ENCODE peak calls at places on chromosomes 1 and 21, in six cellular contexts. Q is trophoblast cell, N is MM.1S, Z is bronchial epithelial cell, A is Peyer's patch, I is mesenchymal stem cell. W is an unnamed sample.

GRCh38 chr1:226520640-226521355 is 27.8 kb upstream of the STUM start:
- DNase-seq in Q (no peak), N (no peak), Z (no peak), A (no peak), I (no peak), W (no peak)

GRCh38 chr1:44012411-44012810 is 18.9 kb downstream of the SLC6A9 start:
- DNase-seq in Q (no peak), N (no peak), Z (no peak), A (no peak), I (no peak), W (no peak)

GRCh38 chr1:217078010-217078704 is 354.9 kb upstream of the ESRRG start:
- DNase-seq in Q (no peak), N (no peak), Z (peak), A (no peak), I (peak), W (peak)

GRCh38 chr1:161033751-161034150 is 5.0 kb downstream of the TSTD1 start:
- DNase-seq in Q (peak), N (peak), Z (peak), A (no peak), I (no peak), W (peak)

GRCh38 chr1:23651069-23651808 is 40.4 kb upstream of the RPL11 start:
- DNase-seq in Q (peak), N (no peak), Z (peak), A (no peak), I (peak), W (peak)

GRCh38 chr1:205191617-205192016 is 19.9 kb downstream of the DSTYK start:
- DNase-seq in Q (no peak), N (no peak), Z (no peak), A (no peak), I (no peak), W (no peak)

GRCh38 chr1:213820362-213821149 is 167.2 kb upstream of the PROX1 start:
- DNase-seq in Q (no peak), N (no peak), Z (no peak), A (no peak), I (no peak), W (no peak)

GRCh38 chr1:94302960-94303359 is 65.6 kb upstream of the ARHGAP29 start:
- DNase-seq in Q (no peak), N (no peak), Z (no peak), A (no peak), I (no peak), W (no peak)

GRCh38 chr1:203055166-203055799 is 29.0 kb downstream of the PPFIA4 start:
- DNase-seq in Q (peak), N (no peak), Z (no peak), A (no peak), I (no peak), W (no peak)

GRCh38 chr21:44932366-44933181 is 7.3 kb upstream of the SLX9 start:
- DNase-seq in Q (no peak), N (no peak), Z (no peak), A (peak), I (peak), W (peak)

GRCh38 chr1:70290248-70290647 is 64.3 kb downstream of the ANKRD13C start:
- DNase-seq in Q (no peak), N (no peak), Z (peak), A (no peak), I (peak), W (peak)

GRCh38 chr1:15974855-15975254 is 1.0 kb downstream of the ZBTB17 start:
- DNase-seq in Q (no peak), N (no peak), Z (peak), A (no peak), I (peak), W (peak)

GRCh38 chr1:15610167-15610566 is 7.1 kb upstream of the DDI2 start:
- DNase-seq in Q (no peak), N (no peak), Z (peak), A (no peak), I (no peak), W (peak)

GRCh38 chr1:50420283-50420682 is 3.0 kb downstream of the DMRTA2 start:
- DNase-seq in Q (no peak), N (no peak), Z (no peak), A (no peak), I (no peak), W (no peak)

GRCh38 chr1:152034324-152034653 is 2.5 kb downstream of the S100A11 start:
- DNase-seq in Q (no peak), N (no peak), Z (no peak), A (no peak), I (no peak), W (no peak)
- H3K4me3 ChIP-seq in Q (no peak), N (peak), Z (peak), A (no peak), I (peak), W (peak)

GRCh38 chr1:238900334-238900865 is 486.0 kb upstream of the CHRM3 start:
- DNase-seq in Q (no peak), N (no peak), Z (no peak), A (no peak), I (no peak), W (no peak)

GRCh38 chr1:238895911-238896310 is 490.5 kb upstream of the CHRM3 start:
- DNase-seq in Q (no peak), N (peak), Z (peak), A (no peak), I (no peak), W (peak)

DNA sequence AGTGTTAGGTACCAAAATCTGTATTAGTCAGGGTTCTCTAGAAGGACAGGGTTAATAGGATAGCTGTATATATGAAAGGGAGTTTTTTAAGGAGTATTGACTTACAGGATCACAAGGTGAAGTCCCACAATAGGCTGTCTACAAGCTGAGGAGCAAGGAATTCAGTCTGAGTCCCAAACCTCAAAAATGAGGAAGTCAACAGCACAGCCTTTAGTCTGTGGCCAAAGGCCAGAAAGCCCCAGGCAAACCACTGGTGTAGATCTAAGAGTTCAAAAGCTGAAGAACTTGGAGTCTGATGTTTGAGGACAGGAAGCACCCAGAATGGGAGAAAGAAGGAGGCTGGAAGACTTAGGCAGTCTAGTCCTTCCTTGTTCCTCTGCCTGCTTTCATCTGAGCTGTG is 487.5 kb upstream of the CHRM3 start:
- DNase-seq in Q (no peak), N (peak), Z (peak), A (no peak), I (no peak), W (peak)
- H3K4me3 ChIP-seq in Q (no peak), N (no peak), Z (no peak), A (no peak), I (no peak), W (no peak)

DNA sequence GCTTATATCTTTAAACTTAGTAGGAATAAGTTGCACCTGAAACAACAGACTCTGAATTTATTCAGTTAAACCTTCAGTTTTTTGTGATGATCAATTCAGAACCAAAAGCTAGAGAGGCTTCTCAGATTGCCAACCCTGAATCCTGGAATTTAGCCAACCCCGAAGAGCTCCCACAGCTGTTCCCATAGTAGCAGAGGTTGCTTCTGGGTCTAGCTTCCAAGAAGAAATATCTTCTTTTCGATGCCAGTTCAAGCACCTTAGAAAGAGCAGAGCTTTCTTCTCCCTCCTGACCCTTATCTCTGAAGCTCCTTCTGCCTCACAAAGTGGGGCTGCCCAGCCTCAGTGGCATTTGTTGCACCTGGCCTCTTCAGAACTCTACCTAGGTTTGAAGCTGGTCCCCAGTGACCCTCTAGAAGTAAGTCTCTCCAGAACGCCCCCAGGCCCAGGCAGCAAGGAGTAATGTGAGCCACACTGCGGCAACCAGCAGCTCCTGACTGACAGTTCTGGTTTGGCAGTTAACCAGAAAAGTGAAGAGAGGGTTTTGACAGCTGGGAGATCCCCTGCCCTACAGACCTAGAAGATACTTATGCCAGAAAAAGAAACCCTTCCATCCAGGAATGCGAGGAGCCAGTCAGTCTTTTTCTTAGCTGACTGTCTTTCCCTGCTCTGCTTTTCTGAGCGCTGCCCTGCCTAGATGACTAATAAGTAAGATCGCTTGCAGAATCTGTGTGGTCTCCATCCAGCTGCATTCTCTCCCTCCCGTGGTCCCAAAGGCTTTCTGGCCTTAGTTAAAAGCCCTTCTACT is 165.9 kb downstream of the ADGRL4 start:
- DNase-seq in Q (peak), N (no peak), Z (peak), A (no peak), I (peak), W (peak)
- H3K4me3 ChIP-seq in Q (no peak), N (no peak), Z (no peak), A (no peak), I (peak), W (no peak)

DNA sequence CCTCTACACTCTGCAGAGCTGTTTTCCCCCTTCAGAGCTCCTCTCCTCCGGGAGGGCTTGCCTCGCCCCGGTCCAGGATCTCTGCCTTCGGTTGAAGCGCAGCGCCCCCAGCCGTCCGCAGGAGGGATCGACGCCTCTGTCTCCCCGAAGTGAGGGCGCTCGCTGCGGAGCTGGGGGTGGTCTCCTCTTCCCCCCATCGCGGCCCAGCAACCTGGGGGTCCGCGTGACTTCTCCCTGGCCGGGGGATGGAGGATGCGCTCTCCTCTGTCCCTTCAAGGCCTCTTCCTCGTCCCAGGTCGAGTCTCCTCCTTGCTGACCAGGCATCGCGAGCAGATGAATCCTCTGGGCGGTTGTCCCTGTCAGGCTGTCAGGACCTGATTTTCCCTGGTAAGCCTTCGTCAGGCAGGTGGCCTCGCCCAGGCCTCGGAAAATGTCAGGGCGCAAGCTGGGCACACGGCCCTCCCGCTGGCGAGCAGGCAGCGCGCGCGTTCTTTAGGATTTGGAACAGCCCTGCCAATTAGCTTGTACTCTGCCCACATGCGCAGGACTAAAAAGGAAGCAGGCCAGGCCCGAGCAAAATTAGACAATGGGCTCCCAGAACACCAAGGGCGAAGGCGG is 90.5 kb downstream of the EDEM3 start:
- DNase-seq in Q (peak), N (peak), Z (peak), A (no peak), I (peak), W (peak)
- H3K4me3 ChIP-seq in Q (no peak), N (peak), Z (peak), A (no peak), I (peak), W (peak)

DNA sequence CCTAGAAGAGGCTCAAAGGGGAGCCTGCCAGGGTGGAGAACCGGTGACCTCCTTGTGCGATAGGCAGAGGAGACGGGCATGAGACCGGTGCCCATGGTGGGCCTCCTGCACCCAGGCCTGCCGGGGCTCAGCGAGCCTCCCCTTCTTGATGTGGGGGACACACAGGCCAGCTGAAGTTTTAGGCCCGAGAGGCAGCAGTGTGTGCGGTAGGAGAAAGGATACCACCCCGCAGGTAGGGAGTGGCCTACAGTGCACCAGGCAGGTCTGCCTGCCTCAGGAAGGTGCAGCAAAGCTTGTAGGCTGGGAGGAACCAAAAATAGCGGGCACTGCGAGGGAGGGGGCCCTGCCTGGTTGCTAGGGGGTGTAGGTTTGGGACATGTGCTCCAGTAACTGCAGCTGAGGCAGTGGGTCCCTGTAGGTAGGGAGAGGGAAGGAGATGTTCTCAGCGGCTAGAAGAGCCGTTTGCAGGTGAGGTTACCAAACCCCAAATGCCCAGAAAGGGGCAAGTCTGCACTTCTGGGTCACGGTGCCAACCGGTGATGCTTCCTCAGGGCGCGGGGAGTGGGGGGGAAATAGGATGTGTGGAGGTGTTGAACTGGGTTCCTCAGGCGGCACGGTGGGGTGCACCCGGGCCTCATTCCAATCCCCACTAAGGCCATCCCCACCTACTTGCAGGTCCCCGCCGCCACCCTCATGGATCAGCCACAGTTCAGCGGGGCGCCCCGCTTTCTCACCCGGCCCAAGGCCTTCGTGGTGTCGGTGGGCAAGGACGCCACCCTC is 3.4 kb downstream of the OBSCN start:
- DNase-seq in Q (no peak), N (no peak), Z (no peak), A (no peak), I (no peak), W (no peak)
- H3K4me3 ChIP-seq in Q (no peak), N (no peak), Z (no peak), A (no peak), I (no peak), W (no peak)

GRCh38 chr1:66244429-66244828 is 289.5 kb upstream of the SGIP1 start:
- DNase-seq in Q (no peak), N (no peak), Z (no peak), A (no peak), I (peak), W (peak)
- H3K4me3 ChIP-seq in Q (no peak), N (no peak), Z (no peak), A (no peak), I (no peak), W (no peak)

GRCh38 chr1:40795811-40796586 is 12.4 kb downstream of the KCNQ4 start:
- DNase-seq in Q (no peak), N (no peak), Z (no peak), A (no peak), I (no peak), W (no peak)
- H3K4me3 ChIP-seq in Q (no peak), N (no peak), Z (no peak), A (no peak), I (no peak), W (no peak)

GRCh38 chr1:20836230-20836629 is 49.1 kb upstream of the HP1BP3 start:
- DNase-seq in Q (no peak), N (no peak), Z (no peak), A (no peak), I (no peak), W (no peak)
- H3K4me3 ChIP-seq in Q (no peak), N (no peak), Z (no peak), A (no peak), I (no peak), W (no peak)

DNA sequence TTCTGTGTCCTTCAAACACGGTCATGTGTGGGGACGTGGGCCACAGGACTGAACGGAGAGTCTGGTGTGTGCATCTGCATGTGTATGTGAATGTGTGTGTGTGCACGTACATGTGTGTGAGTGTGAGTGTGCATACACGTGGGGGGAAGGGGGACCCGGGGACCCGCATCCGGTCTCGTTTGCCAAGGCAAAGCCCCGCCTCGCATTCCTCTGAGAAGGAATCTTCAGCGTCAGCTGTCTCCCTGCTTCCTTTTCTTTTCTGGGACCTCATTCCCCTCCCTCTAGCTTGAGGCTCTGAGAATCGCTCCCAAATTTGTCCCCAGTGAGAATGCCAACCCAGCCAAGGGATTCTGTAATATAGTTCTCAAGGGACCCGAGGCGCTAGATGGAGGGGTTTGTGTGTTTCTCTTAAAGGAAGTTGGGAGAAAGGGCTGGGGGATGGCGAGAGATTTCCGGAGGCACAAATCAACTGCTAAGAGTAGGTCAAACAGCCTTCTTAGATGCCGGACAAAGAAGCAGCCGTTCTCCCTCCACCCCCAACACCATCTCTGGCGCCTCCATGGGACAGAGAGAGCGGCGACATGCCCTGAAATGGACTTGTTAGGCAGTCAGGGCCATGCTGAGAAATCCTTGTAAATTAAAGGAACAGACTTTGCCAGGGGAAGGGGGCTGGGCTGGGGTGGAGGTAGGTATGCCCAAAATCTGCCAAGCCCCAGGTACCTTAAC is 6.6 kb downstream of the IFFO2 start:
- DNase-seq in Q (peak), N (no peak), Z (no peak), A (no peak), I (peak), W (peak)
- H3K4me3 ChIP-seq in Q (no peak), N (peak), Z (no peak), A (peak), I (peak), W (peak)

W was measured in epithelial cell of esophagus.